ENCODE peak calls at places on chromosomes 6 and 20, in nine cellular contexts. C is neural crest cell; Y is fibroblast of pulmonary artery; J is activated T-cell treated with anti-CD3 and anti-CD28 coated beads for 1 hour; M is HTR-8/SVneo; D is activated naive CD4-positive, alpha-beta T cell treated with Interleukin-2 at 50 U/mL for 16 hours; U is renal cortical epithelial cell; G is OCI-LY7; B is fibroblast of lung. T is an unnamed sample.

GRCh38 chr6:52725530-52726192 is 37.6 kb downstream of the GSTA2 start:
- DNase-seq in G (no peak), U (peak; percentile 74), J (no peak), B (no peak), C (no peak), D (no peak), M (no peak), Y (peak; percentile 7), T (peak; percentile 49)

GRCh38 chr20:10171864-10172751 is 46.5 kb upstream of the SNAP25 start:
- DNase-seq in B (peak; percentile 58), D (peak; percentile 38), U (peak; percentile 25), Y (peak; percentile 14), C (peak; percentile 7), J (no peak), G (no peak), M (peak; percentile 56), T (peak; percentile 41)

GRCh38 chr6:80607814-80608391 is 501.4 kb downstream of the BCKDHB start:
- DNase-seq in D (no peak), Y (peak; percentile 93), C (no peak), U (peak; percentile 86), G (no peak), J (no peak), M (no peak), B (peak; percentile 85), T (peak; percentile 42)

GRCh38 chr6:161342039-161342438 is 68.2 kb upstream of the AGPAT4 start:
- DNase-seq in U (no peak), B (no peak), M (no peak), Y (no peak), C (no peak), G (no peak), J (no peak), D (no peak), T (no peak)

GRCh38 chr6:143333081-143333480 is 117.4 kb downstream of the ADAT2 start:
- DNase-seq in D (no peak), Y (no peak), C (no peak), G (no peak), U (peak; percentile 36), J (no peak), M (no peak), B (no peak), T (peak; percentile 76)

GRCh38 chr6:108778421-108779186 is 69.6 kb upstream of the ARMC2 start:
- DNase-seq in M (no peak), Y (no peak), B (no peak), C (no peak), J (no peak), U (no peak), D (no peak), G (no peak), T (no peak)

GRCh38 chr6:35370124-35370741 is 27.9 kb downstream of the PPARD start:
- DNase-seq in J (no peak), D (peak; percentile 41), Y (peak; percentile 95), M (peak; percentile 96), C (no peak), U (peak; percentile 97), B (peak; percentile 93), G (peak; percentile 71), T (peak; percentile 91)

GRCh38 chr6:150426198-150426597 is 57.4 kb downstream of the IYD start:
- DNase-seq in B (no peak), D (no peak), J (no peak), U (no peak), Y (no peak), M (no peak), C (no peak), G (no peak), T (no peak)

GRCh38 chr6:125114248-125114858 is 39.2 kb upstream of the TPD52L1 start:
- DNase-seq in M (peak; percentile 25), D (peak; percentile 43), Y (peak; percentile 74), J (peak; percentile 19), B (peak; percentile 75), C (peak; percentile 31), G (peak; percentile 41), U (peak; percentile 63), T (peak; percentile 34)

GRCh38 chr6:13538084-13538483 is 36.3 kb upstream of the SIRT5 start:
- DNase-seq in U (peak; percentile 62), B (peak; percentile 80), C (no peak), G (peak; percentile 69), J (no peak), D (no peak), Y (peak; percentile 82), M (peak; percentile 60), T (peak; percentile 70)

GRCh38 chr20:58246346-58246745 is 17.9 kb upstream of the ANKRD60 start:
- DNase-seq in C (no peak), G (no peak), D (no peak), Y (peak; percentile 57), J (no peak), M (peak; percentile 64), U (peak; percentile 10), B (peak; percentile 38), T (no peak)

GRCh38 chr6:41675176-41675767 is 37.0 kb downstream of the MDFI start:
- DNase-seq in C (no peak), M (no peak), B (no peak), G (no peak), D (no peak), U (no peak), J (no peak), Y (no peak), T (no peak)

GRCh38 chr20:39040116-39040515 is 78.0 kb downstream of the DHX35 start:
- DNase-seq in G (no peak), D (no peak), Y (no peak), U (no peak), C (no peak), M (no peak), B (no peak), J (no peak), T (no peak)

GRCh38 chr6:124069230-124069815 is 265.7 kb downstream of the NKAIN2 start:
- DNase-seq in M (no peak), G (no peak), C (no peak), U (no peak), D (no peak), Y (no peak), B (no peak), J (no peak), T (no peak)

GRCh38 chr20:63738687-63739128 is 868 bp upstream of the SLC2A4RG start:
- DNase-seq in J (no peak), G (peak; percentile 32), U (peak; percentile 7), B (peak; percentile 28), D (peak; percentile 28), M (no peak), Y (no peak), C (peak; percentile 45), T (no peak)

GRCh38 chr20:15556869-15557268 is 1016.4 kb downstream of the KIF16B start:
- DNase-seq in Y (no peak), C (no peak), U (peak; percentile 4), G (no peak), D (no peak), J (no peak), M (no peak), B (no peak), T (no peak)

GRCh38 chr6:100464910-100465700 is at the start of gene SIM1:
- DNase-seq in U (peak; percentile 73), M (peak; percentile 94), C (peak; percentile 58), Y (peak; percentile 74), G (no peak), D (no peak), B (peak; percentile 70), J (no peak), T (peak; percentile 91)

GRCh38 chr6:3247255-3248146 is 11.2 kb upstream of the PSMG4 start:
- DNase-seq in G (no peak), B (peak; percentile 80), J (no peak), U (peak; percentile 74), C (peak; percentile 68), M (peak; percentile 64), D (no peak), Y (peak; percentile 81), T (peak; percentile 54)

GRCh38 chr6:136284909-136285308 is 4.7 kb downstream of the BCLAF1 start:
- DNase-seq in Y (peak; percentile 51), M (no peak), B (peak; percentile 66), C (no peak), G (no peak), J (no peak), D (no peak), U (peak; percentile 75), T (peak; percentile 26)

GRCh38 chr6:4435981-4436445 is 300.6 kb upstream of the ECI2 start:
- DNase-seq in B (no peak), Y (no peak), C (no peak), J (no peak), U (no peak), M (no peak), D (no peak), G (no peak), T (peak; percentile 8)

GRCh38 chr6:170403451-170403850 is 96.9 kb downstream of the FAM120B start:
- DNase-seq in Y (peak; percentile 47), G (no peak), B (peak; percentile 39), C (peak; percentile 30), D (no peak), M (no peak), U (no peak), J (no peak), T (no peak)

GRCh38 chr6:169803816-169804340 is 52.5 kb downstream of the ERMARD start:
- DNase-seq in J (no peak), C (no peak), U (no peak), G (no peak), M (no peak), D (no peak), Y (no peak), B (no peak), T (no peak)

T was measured in RWPE1.